ENCODE peak calls at places on chromosomes 3 and 15, in four cellular contexts. One of them, this sample, is unnamed.

GRCh38 chr3:57029924-57030323 is 30.5 kb upstream of the SPATA12 start:
- DNase-seq in GM23338: no peak
- DNase-seq in HepG2: peak
- DNase-seq in A549: no peak
- DNase-seq in this sample: peak

GRCh38 chr3:18499256-18499655 is 74.1 kb upstream of the SATB1 start:
- DNase-seq in GM23338: no peak
- DNase-seq in HepG2: no peak
- DNase-seq in A549: no peak
- DNase-seq in this sample: no peak

GRCh38 chr3:82409842-82410241 is 648.4 kb upstream of the GBE1 start:
- DNase-seq in GM23338: no peak
- DNase-seq in HepG2: no peak
- DNase-seq in A549: no peak
- DNase-seq in this sample: no peak

GRCh38 chr3:66592927-66593625 is 92.3 kb upstream of the LRIG1 start:
- DNase-seq in GM23338: peak
- DNase-seq in HepG2: no peak
- DNase-seq in A549: no peak
- DNase-seq in this sample: no peak

GRCh38 chr3:146052046-146052790 is 108.8 kb downstream of the PLOD2 start:
- DNase-seq in GM23338: no peak
- DNase-seq in HepG2: no peak
- DNase-seq in A549: no peak
- DNase-seq in this sample: no peak

GRCh38 chr3:183468424-183468823 is 40.0 kb upstream of the MCF2L2 start:
- DNase-seq in GM23338: no peak
- DNase-seq in HepG2: no peak
- DNase-seq in A549: no peak
- DNase-seq in this sample: no peak

GRCh38 chr3:188889070-188889491 is 282.7 kb upstream of the TPRG1 start:
- DNase-seq in GM23338: no peak
- DNase-seq in HepG2: no peak
- DNase-seq in A549: no peak
- DNase-seq in this sample: no peak

GRCh38 chr15:62446984-62447383 is 281.9 kb upstream of the C2CD4B start:
- DNase-seq in GM23338: no peak
- DNase-seq in HepG2: no peak
- DNase-seq in A549: no peak
- DNase-seq in this sample: no peak

GRCh38 chr3:50078622-50079021 is 10.1 kb upstream of the RBM5 start:
- DNase-seq in GM23338: no peak
- DNase-seq in HepG2: no peak
- DNase-seq in A549: no peak
- DNase-seq in this sample: no peak

GRCh38 chr3:63042866-63043265 is 167.7 kb upstream of the CADPS start:
- DNase-seq in GM23338: no peak
- DNase-seq in HepG2: no peak
- DNase-seq in A549: no peak
- DNase-seq in this sample: no peak

GRCh38 chr15:48962662-48963523 is 826 bp downstream of the SHC4 start:
- DNase-seq in GM23338: peak
- DNase-seq in HepG2: no peak
- DNase-seq in A549: no peak
- DNase-seq in this sample: peak

GRCh38 chr3:101533603-101533968 is 20.6 kb upstream of the SENP7 start:
- DNase-seq in GM23338: no peak
- DNase-seq in HepG2: no peak
- DNase-seq in A549: no peak
- DNase-seq in this sample: no peak

GRCh38 chr3:29426302-29427226 is 145.7 kb downstream of the RBMS3 start:
- DNase-seq in GM23338: no peak
- DNase-seq in HepG2: no peak
- DNase-seq in A549: no peak
- DNase-seq in this sample: no peak

GRCh38 chr3:196740476-196741400 is 1.1 kb downstream of the PAK2 start:
- DNase-seq in GM23338: peak
- DNase-seq in HepG2: peak
- DNase-seq in A549: no peak
- DNase-seq in this sample: peak

GRCh38 chr3:114133947-114134346 is 44.9 kb downstream of the DRD3 start:
- DNase-seq in GM23338: no peak
- DNase-seq in HepG2: no peak
- DNase-seq in A549: no peak
- DNase-seq in this sample: no peak

GRCh38 chr3:57758686-57759085 is 2.6 kb downstream of the SLMAP start:
- DNase-seq in GM23338: no peak
- DNase-seq in HepG2: no peak
- DNase-seq in A549: no peak
- DNase-seq in this sample: no peak

GRCh38 chr3:134407247-134407640 is 33.0 kb upstream of the AMOTL2 start:
- DNase-seq in GM23338: peak
- DNase-seq in HepG2: no peak
- DNase-seq in A549: no peak
- DNase-seq in this sample: no peak

GRCh38 chr3:23629181-23629893 is 176.4 kb upstream of the UBE2E1 start:
- DNase-seq in GM23338: no peak
- DNase-seq in HepG2: no peak
- DNase-seq in A549: no peak
- DNase-seq in this sample: no peak

GRCh38 chr3:152405915-152406802 is 137.4 kb downstream of the MBNL1 start:
- DNase-seq in GM23338: no peak
- DNase-seq in HepG2: no peak
- DNase-seq in A549: no peak
- DNase-seq in this sample: no peak

GRCh38 chr3:139302084-139302800 is 41.6 kb upstream of the MRPS22 start:
- DNase-seq in GM23338: no peak
- DNase-seq in HepG2: peak
- DNase-seq in A549: peak
- DNase-seq in this sample: peak

GRCh38 chr3:52088445-52089367 is 32.3 kb upstream of the DUSP7 start:
- DNase-seq in GM23338: no peak
- DNase-seq in HepG2: peak
- DNase-seq in A549: no peak
- DNase-seq in this sample: peak

GRCh38 chr3:109683746-109684145 is 346.4 kb upstream of the DPPA4 start:
- DNase-seq in GM23338: no peak
- DNase-seq in HepG2: no peak
- DNase-seq in A549: no peak
- DNase-seq in this sample: no peak

GRCh38 chr3:185558395-185558794 is 6.0 kb upstream of the LIPH start:
- DNase-seq in GM23338: no peak
- DNase-seq in HepG2: peak
- DNase-seq in A549: no peak
- DNase-seq in this sample: no peak

GRCh38 chr15:75059607-75060006 is 36.2 kb downstream of the PPCDC start:
- DNase-seq in GM23338: no peak
- DNase-seq in HepG2: no peak
- DNase-seq in A549: no peak
- DNase-seq in this sample: no peak

GRCh38 chr15:75056036-75056435 is 32.6 kb downstream of the PPCDC start:
- DNase-seq in GM23338: no peak
- DNase-seq in HepG2: no peak
- DNase-seq in A549: no peak
- DNase-seq in this sample: no peak

GRCh38 chr15:75054172-75054897 is 30.9 kb downstream of the PPCDC start:
- DNase-seq in GM23338: no peak
- DNase-seq in HepG2: no peak
- DNase-seq in A549: no peak
- DNase-seq in this sample: no peak

GRCh38 chr15:75061272-75061671 is 37.9 kb downstream of the PPCDC start:
- DNase-seq in GM23338: no peak
- DNase-seq in HepG2: no peak
- DNase-seq in A549: no peak
- DNase-seq in this sample: no peak

DNA sequence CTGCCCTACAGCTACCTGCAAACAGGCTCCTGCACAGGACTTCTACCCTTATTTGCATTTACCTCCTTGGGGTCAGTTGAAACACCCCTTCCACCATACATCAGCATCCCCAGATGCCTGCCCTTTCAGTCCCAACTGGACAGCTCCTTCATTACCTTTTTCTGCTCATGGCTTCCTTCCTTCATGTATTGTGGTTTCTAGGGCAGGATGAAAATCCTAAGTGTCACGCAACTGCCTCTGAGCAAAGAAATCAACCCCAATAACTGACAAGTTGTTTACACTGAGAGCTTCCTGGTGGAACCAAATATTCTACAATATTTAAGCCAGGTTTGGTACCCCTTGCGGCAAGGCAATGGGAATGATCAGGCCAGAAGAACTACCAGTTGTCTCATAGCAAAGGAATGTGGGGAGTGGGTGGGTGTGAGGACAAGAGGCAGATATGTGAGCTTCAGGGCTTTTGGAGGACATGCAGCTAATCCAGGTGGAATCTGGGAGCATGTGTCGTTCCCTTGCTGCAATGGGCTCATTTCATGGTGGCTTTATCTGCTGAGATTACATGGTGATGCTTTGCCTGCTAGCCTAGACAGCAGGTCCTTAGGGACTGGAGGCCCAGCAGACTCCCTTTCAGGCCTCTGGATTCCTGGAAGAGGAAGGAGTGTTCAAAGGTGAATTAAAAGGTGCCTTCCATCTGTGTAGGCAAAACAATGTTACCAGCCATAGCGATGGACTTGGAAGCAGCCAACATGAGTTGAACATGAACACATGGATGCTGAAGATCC is 34.9 kb downstream of the PPCDC start:
- DNase-seq in GM23338: peak
- DNase-seq in HepG2: peak
- DNase-seq in A549: no peak
- DNase-seq in this sample: no peak
- TF ChIP-seq REST in GM23338: no peak
- TF ChIP-seq REST in HepG2: no peak
- TF ChIP-seq REST in A549: no peak
- TF ChIP-seq REST in this sample: no peak

DNA sequence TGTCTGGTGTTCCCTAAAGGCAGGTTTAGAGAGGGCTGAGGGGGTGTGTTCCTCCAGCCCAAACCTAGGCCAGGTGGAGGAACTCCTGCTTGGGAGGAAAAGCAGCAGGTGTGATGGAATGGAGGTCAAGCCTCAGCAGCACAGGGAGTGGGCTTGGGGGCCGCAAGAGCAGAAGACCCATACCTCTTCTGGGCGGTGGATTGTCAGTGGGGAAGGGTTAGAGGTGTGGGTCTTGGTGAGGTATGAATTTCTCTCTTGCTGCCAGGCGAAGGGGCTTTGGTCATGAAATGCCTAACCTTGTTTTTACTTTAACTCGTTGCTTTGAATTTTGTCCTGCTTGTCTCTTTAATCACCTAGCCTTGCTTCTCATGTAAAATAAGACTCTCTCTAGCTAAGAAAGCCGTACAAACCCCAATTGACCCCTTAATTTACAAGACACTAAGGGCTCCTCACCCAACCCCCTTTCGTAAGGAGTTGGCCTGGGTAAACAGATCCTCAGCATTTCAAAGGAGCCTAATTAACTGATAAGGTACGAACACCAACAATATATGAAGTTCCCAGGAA is 38.9 kb downstream of the DHX30 start:
- DNase-seq in GM23338: peak
- DNase-seq in HepG2: no peak
- DNase-seq in A549: no peak
- DNase-seq in this sample: no peak
- H3K4me3 ChIP-seq in GM23338: peak
- H3K4me3 ChIP-seq in HepG2: no peak
- H3K4me3 ChIP-seq in A549: no peak
- H3K4me3 ChIP-seq in this sample: no peak

GRCh38 chr3:123780656-123781055 is 103.5 kb downstream of the MYLK start:
- DNase-seq in GM23338: no peak
- DNase-seq in HepG2: no peak
- DNase-seq in A549: no peak
- DNase-seq in this sample: no peak
- TF ChIP-seq REST in GM23338: no peak
- TF ChIP-seq REST in HepG2: peak
- TF ChIP-seq REST in A549: no peak
- TF ChIP-seq REST in this sample: peak

GRCh38 chr15:100926258-100926657 is 7.1 kb downstream of the LRRK1 start:
- DNase-seq in GM23338: peak
- DNase-seq in HepG2: no peak
- DNase-seq in A549: no peak
- DNase-seq in this sample: no peak
- H3K4me3 ChIP-seq in GM23338: no peak
- H3K4me3 ChIP-seq in HepG2: no peak
- H3K4me3 ChIP-seq in A549: no peak
- H3K4me3 ChIP-seq in this sample: no peak

GRCh38 chr15:74453925-74454763 is 6.8 kb downstream of the UBL7 start:
- DNase-seq in GM23338: no peak
- DNase-seq in HepG2: no peak
- DNase-seq in A549: no peak
- DNase-seq in this sample: no peak
- TF ChIP-seq REST in GM23338: no peak
- TF ChIP-seq REST in HepG2: no peak
- TF ChIP-seq REST in A549: no peak
- TF ChIP-seq REST in this sample: no peak

GRCh38 chr3:46970391-46971091 is 6.0 kb downstream of the CCDC12 start:
- DNase-seq in GM23338: no peak
- DNase-seq in HepG2: peak
- DNase-seq in A549: no peak
- DNase-seq in this sample: no peak
- H3K4me3 ChIP-seq in GM23338: no peak
- H3K4me3 ChIP-seq in HepG2: no peak
- H3K4me3 ChIP-seq in A549: peak
- H3K4me3 ChIP-seq in this sample: no peak

GRCh38 chr3:194296832-194297666 is 54.1 kb downstream of the CPN2 start:
- DNase-seq in GM23338: peak
- DNase-seq in HepG2: peak
- DNase-seq in A549: no peak
- DNase-seq in this sample: no peak
- TF ChIP-seq REST in GM23338: no peak
- TF ChIP-seq REST in HepG2: no peak
- TF ChIP-seq REST in A549: no peak
- TF ChIP-seq REST in this sample: no peak

GRCh38 chr3:54634122-54634469 is 293.8 kb downstream of the LRTM1 start:
- DNase-seq in GM23338: no peak
- DNase-seq in HepG2: no peak
- DNase-seq in A549: no peak
- DNase-seq in this sample: no peak
- H3K4me3 ChIP-seq in GM23338: peak
- H3K4me3 ChIP-seq in HepG2: no peak
- H3K4me3 ChIP-seq in A549: no peak
- H3K4me3 ChIP-seq in this sample: no peak